ENCODE peak calls at places on chromosome 11, in ten cellular contexts. U, F, X, J, A, E, L, Y, P and H are unnamed samples.
A peak's percentile ranks its signal among the peaks of the same experiment; 100 is the strongest.

GRCh38 chr11:111944139-111944538 is 7.0 kb downstream of the DIXDC1 start:
- DNase-seq in U (no peak), F (no peak), X (no peak), J (no peak), A (no peak), E (no peak), L (no peak), Y (peak; percentile 29), P (no peak), H (no peak)

GRCh38 chr11:18650859-18651557 is 16.9 kb upstream of the SPTY2D1 start:
- DNase-seq in U (peak; percentile 16), F (no peak), X (peak; percentile 31), J (no peak), A (peak; percentile 59), E (peak; percentile 66), L (no peak), Y (peak; percentile 49), P (no peak), H (peak; percentile 57)

GRCh38 chr11:3738241-3738640 is 59.1 kb downstream of the NUP98 start:
- DNase-seq in U (no peak), F (no peak), X (no peak), J (no peak), A (no peak), E (no peak), L (no peak), Y (no peak), P (no peak), H (no peak)

GRCh38 chr11:126378763-126379162 is 23.3 kb downstream of the ST3GAL4 start:
- DNase-seq in U (no peak), F (no peak), X (no peak), J (peak; percentile 39), A (no peak), E (no peak), L (peak; percentile 8), Y (no peak), P (peak; percentile 26), H (no peak)

GRCh38 chr11:134905513-134905912 is 493.5 kb upstream of the B3GAT1 start:
- DNase-seq in U (no peak), F (no peak), X (no peak), J (no peak), A (no peak), E (no peak), L (peak; percentile 26), Y (no peak), P (no peak), H (no peak)

GRCh38 chr11:108985611-108986279 is 320.9 kb downstream of the DDX10 start:
- DNase-seq in U (no peak), F (no peak), X (no peak), J (no peak), A (no peak), E (no peak), L (no peak), Y (no peak), P (no peak), H (no peak)

GRCh38 chr11:19602406-19602805 is 110.2 kb upstream of the NAV2 start:
- DNase-seq in U (no peak), F (no peak), X (no peak), J (no peak), A (no peak), E (no peak), L (no peak), Y (no peak), P (no peak), H (no peak)

GRCh38 chr11:79809487-79809886 is 368.7 kb upstream of the TENM4 start:
- DNase-seq in U (no peak), F (no peak), X (no peak), J (no peak), A (no peak), E (no peak), L (no peak), Y (no peak), P (no peak), H (no peak)

GRCh38 chr11:76797341-76798201 is 14.4 kb downstream of the TSKU start:
- DNase-seq in U (no peak), F (no peak), X (no peak), J (peak; percentile 58), A (no peak), E (no peak), L (no peak), Y (no peak), P (no peak), H (no peak)

GRCh38 chr11:45411221-45411946 is 125.2 kb upstream of the SYT13 start:
- DNase-seq in U (peak; percentile 46), F (no peak), X (no peak), J (no peak), A (no peak), E (no peak), L (no peak), Y (no peak), P (no peak), H (no peak)

GRCh38 chr11:122163420-122163819 is 47.4 kb upstream of the BLID start:
- DNase-seq in U (no peak), F (no peak), X (no peak), J (no peak), A (no peak), E (no peak), L (no peak), Y (no peak), P (no peak), H (no peak)

GRCh38 chr11:118084247-118084646 is 2.5 kb downstream of the SMIM35 start:
- DNase-seq in U (no peak), F (no peak), X (no peak), J (no peak), A (peak; percentile 48), E (no peak), L (no peak), Y (peak; percentile 32), P (no peak), H (no peak)

DNA sequence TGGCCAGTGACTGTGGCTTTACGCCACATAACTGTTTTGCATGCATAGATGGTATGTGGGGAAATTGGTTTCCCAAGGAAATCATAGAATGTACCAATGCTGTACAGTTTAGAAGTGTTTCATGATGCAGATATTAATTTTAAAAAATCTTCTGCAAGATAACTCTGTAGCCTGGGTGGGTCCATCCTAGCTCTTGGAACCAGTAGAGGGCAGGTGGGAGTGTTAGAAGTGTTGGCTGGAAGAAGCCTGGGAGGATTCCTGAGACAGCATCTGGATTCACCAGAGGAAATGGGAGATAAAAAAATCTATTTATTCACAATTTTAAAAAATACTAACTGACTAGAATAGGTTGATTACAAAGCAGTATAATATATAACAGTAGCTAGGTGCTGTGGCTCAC is 139.9 kb upstream of the GRIA4 start:
- DNase-seq in U (no peak), F (no peak), X (no peak), J (no peak), A (no peak), E (no peak), L (no peak), Y (no peak), P (no peak), H (no peak)
- TF ChIP-seq CTCF in U (no peak), F (no peak), X (no peak), J (no peak), A (no peak), E (no peak), L (no peak), Y (no peak), P (no peak), H (no peak)

GRCh38 chr11:110123003-110123402 is 29.8 kb downstream of the ZC3H12C start:
- DNase-seq in U (no peak), F (no peak), X (no peak), J (no peak), A (no peak), E (no peak), L (no peak), Y (no peak), P (no peak), H (no peak)
- TF ChIP-seq EP300 in U (no peak), F (no peak), X (no peak), J (no peak), A (no peak), E (no peak), L (no peak), Y (no peak), P (no peak), H (no peak)

GRCh38 chr11:103539166-103539565 is 429.9 kb downstream of the DYNC2H1 start:
- DNase-seq in U (no peak), F (no peak), X (no peak), J (no peak), A (no peak), E (no peak), L (no peak), Y (no peak), P (no peak), H (no peak)

GRCh38 chr11:103541186-103541795 is 432.1 kb downstream of the DYNC2H1 start:
- DNase-seq in U (no peak), F (no peak), X (no peak), J (no peak), A (no peak), E (no peak), L (no peak), Y (no peak), P (no peak), H (no peak)

GRCh38 chr11:103536335-103536722 is 427.1 kb downstream of the DYNC2H1 start:
- DNase-seq in U (peak; percentile 24), F (no peak), X (no peak), J (no peak), A (no peak), E (no peak), L (no peak), Y (no peak), P (no peak), H (no peak)

GRCh38 chr11:103534959-103535358 is 425.7 kb downstream of the DYNC2H1 start:
- DNase-seq in U (no peak), F (no peak), X (no peak), J (no peak), A (no peak), E (no peak), L (no peak), Y (no peak), P (no peak), H (no peak)

GRCh38 chr11:103537904-103538502 is 428.8 kb downstream of the DYNC2H1 start:
- DNase-seq in U (peak; percentile 30), F (no peak), X (no peak), J (no peak), A (no peak), E (no peak), L (no peak), Y (no peak), P (no peak), H (no peak)
- TF ChIP-seq CTCF in U (peak; percentile 85), F (peak; percentile 22), X (peak; percentile 23), J (no peak), A (peak; percentile 2), E (no peak), L (no peak), Y (no peak), P (no peak), H (no peak)

DNA sequence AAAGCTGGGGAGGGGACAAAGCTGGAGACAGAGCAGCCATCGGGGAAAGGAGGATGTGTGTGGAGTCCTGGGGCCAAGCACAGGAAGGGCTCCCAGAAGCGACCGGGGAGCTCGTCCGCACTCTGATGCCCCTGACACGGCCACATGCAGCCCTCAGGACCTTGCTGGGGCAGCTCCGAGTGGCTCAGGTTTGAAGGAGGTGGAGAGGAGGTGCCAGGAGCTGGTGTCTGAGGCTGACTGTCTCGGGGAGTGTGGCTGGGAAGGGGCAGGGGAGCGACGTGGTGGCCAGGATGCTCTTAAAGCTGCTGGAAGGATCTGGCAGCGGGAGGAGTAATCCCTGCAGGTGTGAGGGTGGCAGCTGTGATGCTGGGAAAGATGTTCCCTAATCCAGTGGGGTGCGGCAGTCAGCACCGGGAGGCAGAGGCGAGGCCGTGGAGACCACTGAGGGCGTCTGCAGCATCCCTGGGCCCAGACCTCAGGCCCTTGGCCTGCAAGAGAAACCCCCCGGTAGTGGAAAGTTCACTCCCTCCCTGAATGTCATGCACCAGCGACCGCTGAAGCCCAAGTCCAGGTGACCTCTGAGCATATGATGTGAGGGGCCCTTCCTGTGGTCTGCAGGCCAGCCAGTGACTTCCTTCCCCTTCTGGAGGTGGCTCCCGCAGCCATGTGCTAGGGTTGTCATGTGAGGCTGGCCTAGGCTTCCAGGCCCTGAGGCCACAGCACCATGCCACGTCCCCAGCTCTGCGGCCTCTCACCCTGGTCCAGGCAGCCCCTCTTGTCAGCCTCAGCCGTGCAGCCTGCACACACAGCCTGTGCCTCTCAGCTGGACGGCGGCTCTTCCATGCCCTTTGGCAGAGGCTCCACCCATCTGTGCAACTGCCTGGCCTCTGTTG is 17.2 kb upstream of the CTSD start:
- DNase-seq in U (peak; percentile 61), F (no peak), X (no peak), J (peak; percentile 66), A (no peak), E (no peak), L (no peak), Y (no peak), P (no peak), H (no peak)
- TF ChIP-seq EP300 in U (no peak), F (no peak), X (no peak), J (no peak), A (no peak), E (no peak), L (peak; percentile 48), Y (no peak), P (no peak), H (no peak)